ENCODE peak calls at places on chromosomes 3 and 15, in five cellular contexts. One of them, this sample, is unnamed.

GRCh38 chr15:56821721-56822425 is 88.6 kb upstream of the ZNF280D start:
- DNase-seq in EL: peak
- DNase-seq in brain microvascular endothelial cell: peak
- DNase-seq in lower lobe of right lung: peak
- DNase-seq in K562: peak
- DNase-seq in this sample: peak

GRCh38 chr3:15610083-15610482 is 8.5 kb downstream of the BTD start:
- DNase-seq in EL: peak
- DNase-seq in brain microvascular endothelial cell: peak
- DNase-seq in lower lobe of right lung: peak
- DNase-seq in K562: no peak
- DNase-seq in this sample: peak

GRCh38 chr3:53303549-53303948 is 43.8 kb downstream of the DCP1A start:
- DNase-seq in EL: no peak
- DNase-seq in brain microvascular endothelial cell: no peak
- DNase-seq in lower lobe of right lung: no peak
- DNase-seq in K562: no peak
- DNase-seq in this sample: no peak

GRCh38 chr15:52295421-52295991 is at the start of gene MYO5C:
- DNase-seq in EL: peak
- DNase-seq in brain microvascular endothelial cell: no peak
- DNase-seq in lower lobe of right lung: peak
- DNase-seq in K562: no peak
- DNase-seq in this sample: peak

GRCh38 chr15:75720787-75721461 is 8.3 kb upstream of the CSPG4 start:
- DNase-seq in EL: no peak
- DNase-seq in brain microvascular endothelial cell: no peak
- DNase-seq in lower lobe of right lung: peak
- DNase-seq in K562: peak
- DNase-seq in this sample: no peak

GRCh38 chr3:55624238-55624637 is 137.1 kb upstream of the WNT5A start:
- DNase-seq in EL: peak
- DNase-seq in brain microvascular endothelial cell: peak
- DNase-seq in lower lobe of right lung: peak
- DNase-seq in K562: no peak
- DNase-seq in this sample: peak

GRCh38 chr15:95875141-95875643 is 455.3 kb upstream of the NR2F2 start:
- DNase-seq in EL: peak
- DNase-seq in brain microvascular endothelial cell: peak
- DNase-seq in lower lobe of right lung: no peak
- DNase-seq in K562: no peak
- DNase-seq in this sample: peak

GRCh38 chr15:68315495-68316007 is 38.0 kb downstream of the FEM1B start:
- DNase-seq in EL: no peak
- DNase-seq in brain microvascular endothelial cell: no peak
- DNase-seq in lower lobe of right lung: no peak
- DNase-seq in K562: no peak
- DNase-seq in this sample: no peak

GRCh38 chr3:189202583-189202982 is 30.8 kb downstream of the TPRG1 start:
- DNase-seq in EL: no peak
- DNase-seq in brain microvascular endothelial cell: no peak
- DNase-seq in lower lobe of right lung: no peak
- DNase-seq in K562: no peak
- DNase-seq in this sample: peak

GRCh38 chr3:184570501-184570900 is 8.9 kb downstream of the EPHB3 start:
- DNase-seq in EL: no peak
- DNase-seq in brain microvascular endothelial cell: no peak
- DNase-seq in lower lobe of right lung: no peak
- DNase-seq in K562: no peak
- DNase-seq in this sample: no peak

GRCh38 chr3:125057186-125057850 is 1.5 kb upstream of the HEG1 start:
- DNase-seq in EL: peak
- DNase-seq in brain microvascular endothelial cell: peak
- DNase-seq in lower lobe of right lung: no peak
- DNase-seq in K562: no peak
- DNase-seq in this sample: peak

GRCh38 chr3:177201707-177202397 is 4.6 kb upstream of the TBL1XR1 start:
- DNase-seq in EL: no peak
- DNase-seq in brain microvascular endothelial cell: peak
- DNase-seq in lower lobe of right lung: no peak
- DNase-seq in K562: no peak
- DNase-seq in this sample: no peak

GRCh38 chr3:116863270-116863770 is 153.7 kb downstream of the TUSC7 start:
- DNase-seq in EL: no peak
- DNase-seq in brain microvascular endothelial cell: no peak
- DNase-seq in lower lobe of right lung: no peak
- DNase-seq in K562: no peak
- DNase-seq in this sample: no peak

GRCh38 chr15:63079938-63080626 is 37.5 kb downstream of the TPM1 start:
- DNase-seq in EL: peak
- DNase-seq in brain microvascular endothelial cell: peak
- DNase-seq in lower lobe of right lung: no peak
- DNase-seq in K562: no peak
- DNase-seq in this sample: peak

GRCh38 chr15:70293606-70294470 is 196.1 kb upstream of the TLE3 start:
- DNase-seq in EL: no peak
- DNase-seq in brain microvascular endothelial cell: no peak
- DNase-seq in lower lobe of right lung: no peak
- DNase-seq in K562: no peak
- DNase-seq in this sample: no peak

GRCh38 chr15:39549912-39550311 is 31.0 kb upstream of the THBS1 start:
- DNase-seq in EL: no peak
- DNase-seq in brain microvascular endothelial cell: no peak
- DNase-seq in lower lobe of right lung: no peak
- DNase-seq in K562: peak
- DNase-seq in this sample: peak

GRCh38 chr3:148711981-148712666 is 14.4 kb downstream of the AGTR1 start:
- DNase-seq in EL: peak
- DNase-seq in brain microvascular endothelial cell: no peak
- DNase-seq in lower lobe of right lung: no peak
- DNase-seq in K562: no peak
- DNase-seq in this sample: peak

GRCh38 chr3:31941230-31941632 is 39.8 kb downstream of the OSBPL10 start:
- DNase-seq in EL: no peak
- DNase-seq in brain microvascular endothelial cell: no peak
- DNase-seq in lower lobe of right lung: no peak
- DNase-seq in K562: no peak
- DNase-seq in this sample: no peak

GRCh38 chr15:31365655-31366127 is 39.1 kb downstream of the KLF13 start:
- DNase-seq in EL: peak
- DNase-seq in brain microvascular endothelial cell: peak
- DNase-seq in lower lobe of right lung: peak
- DNase-seq in K562: peak
- DNase-seq in this sample: peak

GRCh38 chr15:81312790-81313543 is 11.0 kb downstream of the STARD5 start:
- DNase-seq in EL: peak
- DNase-seq in brain microvascular endothelial cell: peak
- DNase-seq in lower lobe of right lung: peak
- DNase-seq in K562: no peak
- DNase-seq in this sample: peak

GRCh38 chr3:13896473-13897154 is 16.7 kb upstream of the WNT7A start:
- DNase-seq in EL: peak
- DNase-seq in brain microvascular endothelial cell: peak
- DNase-seq in lower lobe of right lung: no peak
- DNase-seq in K562: peak
- DNase-seq in this sample: peak

GRCh38 chr3:10957976-10958749 is 34.4 kb upstream of the SLC6A1 start:
- DNase-seq in EL: no peak
- DNase-seq in brain microvascular endothelial cell: no peak
- DNase-seq in lower lobe of right lung: peak
- DNase-seq in K562: no peak
- DNase-seq in this sample: peak

GRCh38 chr3:158709666-158710083 is 22.6 kb downstream of the RARRES1 start:
- DNase-seq in EL: peak
- DNase-seq in brain microvascular endothelial cell: peak
- DNase-seq in lower lobe of right lung: no peak
- DNase-seq in K562: no peak
- DNase-seq in this sample: peak

GRCh38 chr3:127652246-127652995 is 20.3 kb upstream of the ABTB1 start:
- DNase-seq in EL: peak
- DNase-seq in brain microvascular endothelial cell: peak
- DNase-seq in lower lobe of right lung: peak
- DNase-seq in K562: peak
- DNase-seq in this sample: peak

GRCh38 chr3:14458434-14459280 is 56.3 kb downstream of the SLC6A6 start:
- DNase-seq in EL: no peak
- DNase-seq in brain microvascular endothelial cell: no peak
- DNase-seq in lower lobe of right lung: no peak
- DNase-seq in K562: no peak
- DNase-seq in this sample: no peak

GRCh38 chr15:78873796-78874761 is 1.4 kb downstream of the MORF4L1 start:
- DNase-seq in EL: peak
- DNase-seq in brain microvascular endothelial cell: no peak
- DNase-seq in lower lobe of right lung: no peak
- DNase-seq in K562: no peak
- DNase-seq in this sample: peak

GRCh38 chr15:74742422-74742821 is 6.2 kb upstream of the CYP1A2 start:
- DNase-seq in EL: no peak
- DNase-seq in brain microvascular endothelial cell: no peak
- DNase-seq in lower lobe of right lung: no peak
- DNase-seq in K562: no peak
- DNase-seq in this sample: no peak

GRCh38 chr15:75736256-75736655 is 23.6 kb upstream of the CSPG4 start:
- DNase-seq in EL: no peak
- DNase-seq in brain microvascular endothelial cell: no peak
- DNase-seq in lower lobe of right lung: peak
- DNase-seq in K562: no peak
- DNase-seq in this sample: no peak

GRCh38 chr3:129025691-129026435 is 24.8 kb downstream of the EFCC1 start:
- DNase-seq in EL: peak
- DNase-seq in brain microvascular endothelial cell: no peak
- DNase-seq in lower lobe of right lung: peak
- DNase-seq in K562: no peak
- DNase-seq in this sample: no peak

GRCh38 chr15:28022961-28023360 is 76.2 kb downstream of the OCA2 start:
- DNase-seq in EL: no peak
- DNase-seq in brain microvascular endothelial cell: no peak
- DNase-seq in lower lobe of right lung: no peak
- DNase-seq in K562: no peak
- DNase-seq in this sample: no peak

GRCh38 chr3:31275038-31275562 is 257.6 kb upstream of the STT3B start:
- DNase-seq in EL: peak
- DNase-seq in brain microvascular endothelial cell: peak
- DNase-seq in lower lobe of right lung: no peak
- DNase-seq in K562: no peak
- DNase-seq in this sample: peak

GRCh38 chr3:53495518-53496501 is 1.4 kb downstream of the CACNA1D start:
- DNase-seq in EL: no peak
- DNase-seq in brain microvascular endothelial cell: no peak
- DNase-seq in lower lobe of right lung: no peak
- DNase-seq in K562: no peak
- DNase-seq in this sample: no peak

GRCh38 chr15:101446527-101447167 is 42.9 kb downstream of the PCSK6 start:
- DNase-seq in EL: no peak
- DNase-seq in brain microvascular endothelial cell: no peak
- DNase-seq in lower lobe of right lung: no peak
- DNase-seq in K562: no peak
- DNase-seq in this sample: no peak

GRCh38 chr3:77071364-77071763 is 31.5 kb downstream of the ROBO2 start:
- DNase-seq in EL: no peak
- DNase-seq in brain microvascular endothelial cell: no peak
- DNase-seq in lower lobe of right lung: no peak
- DNase-seq in K562: no peak
- DNase-seq in this sample: no peak

GRCh38 chr3:187016639-187017345 is 86.5 kb downstream of the ST6GAL1 start:
- DNase-seq in EL: peak
- DNase-seq in brain microvascular endothelial cell: peak
- DNase-seq in lower lobe of right lung: no peak
- DNase-seq in K562: no peak
- DNase-seq in this sample: no peak

GRCh38 chr3:45950686-45951600 is 7.7 kb downstream of the CXCR6 start:
- DNase-seq in EL: no peak
- DNase-seq in brain microvascular endothelial cell: no peak
- DNase-seq in lower lobe of right lung: no peak
- DNase-seq in K562: no peak
- DNase-seq in this sample: no peak

GRCh38 chr15:100026041-100026440 is 292.8 kb upstream of the LYSMD4 start:
- DNase-seq in EL: no peak
- DNase-seq in brain microvascular endothelial cell: no peak
- DNase-seq in lower lobe of right lung: no peak
- DNase-seq in K562: no peak
- DNase-seq in this sample: no peak

This sample was measured in LHCN-M2.